ENCODE peak calls at places on chromosomes 11 and 22, in eight cellular contexts. One of them, this sample, is unnamed.

GRCh38 chr22:35330258-35330861 is 30.7 kb downstream of the TOM1 start:
- DNase-seq in GM23338: no peak
- DNase-seq in lower lobe of right lung: peak; percentile 87
- DNase-seq in thoracic aorta: no peak
- DNase-seq in prostate gland: peak; percentile 60
- DNase-seq in fibroblast of mammary gland: peak; percentile 92
- DNase-seq in HFF-Myc: peak; percentile 67
- DNase-seq in psoas muscle: peak; percentile 92
- DNase-seq in this sample: peak; percentile 20

GRCh38 chr11:24574461-24574860 is 77.6 kb downstream of the LUZP2 start:
- DNase-seq in thoracic aorta: no peak
- DNase-seq in psoas muscle: no peak
- DNase-seq in prostate gland: no peak
- DNase-seq in HFF-Myc: no peak
- DNase-seq in GM23338: no peak
- DNase-seq in lower lobe of right lung: no peak
- DNase-seq in fibroblast of mammary gland: no peak
- DNase-seq in this sample: no peak

GRCh38 chr11:32884023-32884422 is 8.6 kb upstream of the QSER1 start:
- DNase-seq in lower lobe of right lung: no peak
- DNase-seq in psoas muscle: no peak
- DNase-seq in thoracic aorta: no peak
- DNase-seq in fibroblast of mammary gland: no peak
- DNase-seq in prostate gland: no peak
- DNase-seq in GM23338: no peak
- DNase-seq in HFF-Myc: no peak
- DNase-seq in this sample: no peak

GRCh38 chr11:6321961-6322362 is 1.7 kb upstream of the CAVIN3 start:
- DNase-seq in thoracic aorta: no peak
- DNase-seq in lower lobe of right lung: no peak
- DNase-seq in HFF-Myc: no peak
- DNase-seq in fibroblast of mammary gland: peak; percentile 78
- DNase-seq in prostate gland: no peak
- DNase-seq in GM23338: peak; percentile 18
- DNase-seq in psoas muscle: no peak
- DNase-seq in this sample: no peak

GRCh38 chr11:67279589-67280340 is 9.3 kb upstream of the ANKRD13D start:
- DNase-seq in thoracic aorta: no peak
- DNase-seq in prostate gland: no peak
- DNase-seq in lower lobe of right lung: peak; percentile 29
- DNase-seq in HFF-Myc: no peak
- DNase-seq in psoas muscle: peak; percentile 43
- DNase-seq in GM23338: no peak
- DNase-seq in fibroblast of mammary gland: no peak
- DNase-seq in this sample: no peak

GRCh38 chr22:20469110-20469855 is 26.3 kb downstream of the KLHL22 start:
- DNase-seq in fibroblast of mammary gland: no peak
- DNase-seq in prostate gland: no peak
- DNase-seq in HFF-Myc: no peak
- DNase-seq in thoracic aorta: no peak
- DNase-seq in GM23338: no peak
- DNase-seq in psoas muscle: peak; percentile 30
- DNase-seq in lower lobe of right lung: no peak
- DNase-seq in this sample: no peak

GRCh38 chr11:46381836-46382643 is 571 bp downstream of the MDK start:
- DNase-seq in prostate gland: no peak
- DNase-seq in GM23338: peak; percentile 63
- DNase-seq in psoas muscle: peak; percentile 53
- DNase-seq in lower lobe of right lung: no peak
- DNase-seq in fibroblast of mammary gland: no peak
- DNase-seq in HFF-Myc: no peak
- DNase-seq in thoracic aorta: no peak
- DNase-seq in this sample: no peak

GRCh38 chr22:49329636-49330035 is 498.0 kb downstream of the BRD1 start:
- DNase-seq in prostate gland: no peak
- DNase-seq in lower lobe of right lung: peak; percentile 16
- DNase-seq in thoracic aorta: no peak
- DNase-seq in psoas muscle: peak; percentile 20
- DNase-seq in fibroblast of mammary gland: no peak
- DNase-seq in GM23338: no peak
- DNase-seq in HFF-Myc: no peak
- DNase-seq in this sample: no peak

GRCh38 chr22:38873469-38874411 is 1.7 kb upstream of the CBX6 start:
- DNase-seq in prostate gland: no peak
- DNase-seq in GM23338: no peak
- DNase-seq in psoas muscle: no peak
- DNase-seq in lower lobe of right lung: no peak
- DNase-seq in fibroblast of mammary gland: no peak
- DNase-seq in HFF-Myc: no peak
- DNase-seq in thoracic aorta: no peak
- DNase-seq in this sample: no peak

GRCh38 chr11:93444671-93445073 is 98.5 kb downstream of the SMCO4 start:
- DNase-seq in fibroblast of mammary gland: peak; percentile 19
- DNase-seq in thoracic aorta: no peak
- DNase-seq in HFF-Myc: no peak
- DNase-seq in psoas muscle: no peak
- DNase-seq in prostate gland: no peak
- DNase-seq in lower lobe of right lung: no peak
- DNase-seq in GM23338: peak; percentile 88
- DNase-seq in this sample: peak; percentile 19

GRCh38 chr11:115081972-115082371 is 403.6 kb downstream of the NXPE2 start:
- DNase-seq in prostate gland: no peak
- DNase-seq in HFF-Myc: no peak
- DNase-seq in fibroblast of mammary gland: no peak
- DNase-seq in GM23338: no peak
- DNase-seq in lower lobe of right lung: no peak
- DNase-seq in thoracic aorta: no peak
- DNase-seq in psoas muscle: peak; percentile 63
- DNase-seq in this sample: no peak

GRCh38 chr22:17748555-17749353 is 25.5 kb downstream of the BID start:
- DNase-seq in HFF-Myc: no peak
- DNase-seq in thoracic aorta: no peak
- DNase-seq in GM23338: peak; percentile 91
- DNase-seq in fibroblast of mammary gland: no peak
- DNase-seq in prostate gland: no peak
- DNase-seq in psoas muscle: no peak
- DNase-seq in lower lobe of right lung: no peak
- DNase-seq in this sample: no peak

GRCh38 chr22:31627223-31627731 is 34.7 kb downstream of the PISD start:
- DNase-seq in HFF-Myc: no peak
- DNase-seq in thoracic aorta: no peak
- DNase-seq in fibroblast of mammary gland: no peak
- DNase-seq in psoas muscle: no peak
- DNase-seq in prostate gland: no peak
- DNase-seq in GM23338: no peak
- DNase-seq in lower lobe of right lung: no peak
- DNase-seq in this sample: no peak

GRCh38 chr22:31629741-31630184 is 32.3 kb downstream of the PISD start:
- DNase-seq in psoas muscle: no peak
- DNase-seq in lower lobe of right lung: no peak
- DNase-seq in HFF-Myc: no peak
- DNase-seq in prostate gland: no peak
- DNase-seq in GM23338: peak; percentile 21
- DNase-seq in fibroblast of mammary gland: no peak
- DNase-seq in thoracic aorta: no peak
- DNase-seq in this sample: no peak

GRCh38 chr22:31628362-31628761 is 33.7 kb downstream of the PISD start:
- DNase-seq in HFF-Myc: no peak
- DNase-seq in GM23338: no peak
- DNase-seq in prostate gland: no peak
- DNase-seq in thoracic aorta: no peak
- DNase-seq in psoas muscle: no peak
- DNase-seq in lower lobe of right lung: peak; percentile 4
- DNase-seq in fibroblast of mammary gland: no peak
- DNase-seq in this sample: no peak

GRCh38 chr22:31630331-31631329 is 31.4 kb downstream of the PISD start:
- DNase-seq in fibroblast of mammary gland: peak; percentile 70
- DNase-seq in GM23338: peak; percentile 95
- DNase-seq in psoas muscle: peak; percentile 87
- DNase-seq in lower lobe of right lung: peak; percentile 93
- DNase-seq in HFF-Myc: no peak
- DNase-seq in thoracic aorta: peak; percentile 59
- DNase-seq in prostate gland: peak; percentile 43
- DNase-seq in this sample: no peak

DNA sequence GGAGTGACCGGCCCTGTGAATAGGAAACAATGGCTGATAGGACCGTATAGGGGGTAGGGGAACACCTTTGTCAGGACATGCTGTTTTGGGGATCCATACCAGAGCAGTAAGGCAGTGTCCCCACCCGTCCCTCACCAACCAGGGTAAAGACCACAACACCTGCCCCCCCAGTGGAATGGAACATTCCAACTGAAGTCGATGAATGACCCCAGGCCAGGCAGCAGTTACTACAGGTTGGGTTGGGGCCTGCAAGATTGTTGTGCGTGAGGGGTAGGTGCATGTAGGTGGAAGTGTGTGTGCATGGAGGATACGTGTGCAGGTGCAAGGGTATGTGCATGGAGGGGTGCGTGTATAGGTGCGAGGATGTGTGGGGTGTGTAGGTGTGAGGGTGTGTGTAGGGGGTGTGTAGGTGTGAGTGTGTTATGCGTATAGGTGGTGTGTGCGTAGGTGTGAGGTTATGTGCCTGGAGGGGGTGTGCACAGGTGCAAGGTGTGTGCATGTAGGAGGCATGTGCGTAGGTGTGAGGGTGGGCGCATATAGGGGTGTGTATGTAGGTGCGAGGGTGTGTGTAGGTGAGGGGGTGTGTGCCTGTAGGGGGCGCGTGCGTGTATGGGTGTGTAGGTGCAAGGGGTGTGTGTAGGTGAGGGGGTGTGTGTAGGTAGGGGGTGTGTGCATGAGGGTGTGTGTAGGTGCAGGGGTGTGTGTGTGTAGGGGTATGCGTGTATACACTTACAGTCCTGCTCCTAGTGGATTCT is 32.9 kb downstream of the PISD start:
- DNase-seq in thoracic aorta: no peak
- DNase-seq in lower lobe of right lung: peak; percentile 20
- DNase-seq in psoas muscle: no peak
- DNase-seq in HFF-Myc: no peak
- DNase-seq in prostate gland: no peak
- DNase-seq in fibroblast of mammary gland: no peak
- DNase-seq in GM23338: no peak
- DNase-seq in this sample: no peak
- H3K4me3 ChIP-seq in thoracic aorta: peak overlapping the region; percentile 95
- H3K4me3 ChIP-seq in lower lobe of right lung: peak overlapping the region; percentile 75
- H3K4me3 ChIP-seq in psoas muscle: no peak overlapping the region
- H3K4me3 ChIP-seq in HFF-Myc: peak overlapping the region; percentile 75
- H3K4me3 ChIP-seq in prostate gland: no peak overlapping the region
- H3K4me3 ChIP-seq in fibroblast of mammary gland: peak overlapping the region; percentile 78
- H3K4me3 ChIP-seq in GM23338: no peak overlapping the region
- H3K4me3 ChIP-seq in this sample: peak overlapping the region; percentile 88

GRCh38 chr11:12102588-12103410 is 7.6 kb upstream of the MICAL2 start:
- DNase-seq in HFF-Myc: no peak
- DNase-seq in prostate gland: no peak
- DNase-seq in thoracic aorta: no peak
- DNase-seq in GM23338: peak; percentile 44
- DNase-seq in fibroblast of mammary gland: no peak
- DNase-seq in lower lobe of right lung: no peak
- DNase-seq in psoas muscle: no peak
- DNase-seq in this sample: no peak
- TF ChIP-seq CTCF in HFF-Myc: no peak
- TF ChIP-seq CTCF in prostate gland: no peak
- TF ChIP-seq CTCF in thoracic aorta: no peak
- TF ChIP-seq CTCF in GM23338: peak; percentile 18
- TF ChIP-seq CTCF in fibroblast of mammary gland: peak; percentile 14
- TF ChIP-seq CTCF in lower lobe of right lung: no peak
- TF ChIP-seq CTCF in psoas muscle: no peak
- TF ChIP-seq CTCF in this sample: peak; percentile 5

GRCh38 chr11:130403967-130404366 is 24.4 kb downstream of the ADAMTS8 start:
- DNase-seq in fibroblast of mammary gland: no peak
- DNase-seq in GM23338: peak; percentile 96
- DNase-seq in prostate gland: no peak
- DNase-seq in lower lobe of right lung: no peak
- DNase-seq in HFF-Myc: no peak
- DNase-seq in thoracic aorta: no peak
- DNase-seq in psoas muscle: no peak
- DNase-seq in this sample: no peak

GRCh38 chr11:130403301-130403804 is 25.1 kb downstream of the ADAMTS8 start:
- DNase-seq in fibroblast of mammary gland: peak; percentile 97
- DNase-seq in thoracic aorta: peak; percentile 63
- DNase-seq in GM23338: peak; percentile 51
- DNase-seq in HFF-Myc: no peak
- DNase-seq in prostate gland: no peak
- DNase-seq in psoas muscle: peak; percentile 62
- DNase-seq in lower lobe of right lung: no peak
- DNase-seq in this sample: peak; percentile 81

GRCh38 chr11:130397780-130398179 is 30.6 kb downstream of the ADAMTS8 start:
- DNase-seq in HFF-Myc: no peak
- DNase-seq in thoracic aorta: no peak
- DNase-seq in fibroblast of mammary gland: no peak
- DNase-seq in GM23338: no peak
- DNase-seq in prostate gland: no peak
- DNase-seq in lower lobe of right lung: no peak
- DNase-seq in psoas muscle: no peak
- DNase-seq in this sample: no peak

GRCh38 chr11:130399196-130399595 is 29.2 kb downstream of the ADAMTS8 start:
- DNase-seq in prostate gland: no peak
- DNase-seq in GM23338: no peak
- DNase-seq in fibroblast of mammary gland: no peak
- DNase-seq in lower lobe of right lung: no peak
- DNase-seq in HFF-Myc: no peak
- DNase-seq in thoracic aorta: no peak
- DNase-seq in psoas muscle: no peak
- DNase-seq in this sample: no peak

DNA sequence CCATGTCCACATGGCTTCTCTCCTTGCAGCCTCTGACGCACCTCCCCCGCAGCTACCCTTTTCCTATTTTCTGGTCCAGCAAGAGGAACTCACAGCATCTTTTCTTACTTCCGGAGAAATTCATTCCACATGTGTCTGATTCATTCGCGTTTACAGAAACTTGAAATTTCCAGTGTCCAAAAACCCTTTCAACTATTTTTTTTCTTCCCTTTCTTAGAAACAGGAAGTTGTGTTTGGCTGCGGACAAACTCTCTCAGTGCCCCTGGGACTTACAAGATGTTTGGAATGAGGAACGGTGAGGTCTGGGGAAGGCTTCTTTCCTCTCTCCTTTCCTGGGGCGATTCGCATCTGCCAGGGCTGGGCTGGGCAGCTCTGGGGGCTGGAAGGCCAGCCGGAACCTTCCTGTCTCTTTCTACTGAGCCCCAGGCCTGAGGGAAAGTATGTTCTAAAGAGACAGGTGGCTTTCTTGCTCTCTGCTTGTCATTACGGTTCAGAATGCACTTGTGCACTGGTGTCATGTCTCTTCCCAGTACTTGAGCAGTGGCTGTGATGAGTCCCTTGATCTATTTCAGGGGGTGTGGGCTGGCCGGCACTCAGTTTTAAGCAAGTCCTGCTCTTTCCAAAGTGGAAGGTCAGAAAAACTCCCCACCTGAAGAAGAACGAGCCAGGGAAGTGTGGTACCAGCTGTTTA is 27.5 kb downstream of the ADAMTS8 start:
- DNase-seq in prostate gland: no peak
- DNase-seq in lower lobe of right lung: no peak
- DNase-seq in thoracic aorta: no peak
- DNase-seq in psoas muscle: no peak
- DNase-seq in fibroblast of mammary gland: peak; percentile 95
- DNase-seq in HFF-Myc: no peak
- DNase-seq in GM23338: no peak
- DNase-seq in this sample: peak; percentile 33
- H3K4me3 ChIP-seq in prostate gland: no peak overlapping the region
- H3K4me3 ChIP-seq in lower lobe of right lung: no peak overlapping the region
- H3K4me3 ChIP-seq in thoracic aorta: peak overlapping the region; percentile 0
- H3K4me3 ChIP-seq in psoas muscle: no peak overlapping the region
- H3K4me3 ChIP-seq in fibroblast of mammary gland: no peak overlapping the region
- H3K4me3 ChIP-seq in HFF-Myc: no peak overlapping the region
- H3K4me3 ChIP-seq in GM23338: no peak overlapping the region
- H3K4me3 ChIP-seq in this sample: no peak overlapping the region

GRCh38 chr11:123434262-123434661 is 4.2 kb downstream of the GRAMD1B start:
- DNase-seq in psoas muscle: no peak
- DNase-seq in thoracic aorta: no peak
- DNase-seq in GM23338: peak; percentile 78
- DNase-seq in prostate gland: no peak
- DNase-seq in lower lobe of right lung: no peak
- DNase-seq in HFF-Myc: no peak
- DNase-seq in fibroblast of mammary gland: peak; percentile 28
- DNase-seq in this sample: no peak
- TF ChIP-seq CTCF in psoas muscle: no peak
- TF ChIP-seq CTCF in thoracic aorta: no peak
- TF ChIP-seq CTCF in GM23338: peak; percentile 65
- TF ChIP-seq CTCF in prostate gland: no peak
- TF ChIP-seq CTCF in lower lobe of right lung: no peak
- TF ChIP-seq CTCF in HFF-Myc: peak; percentile 18
- TF ChIP-seq CTCF in fibroblast of mammary gland: peak; percentile 12
- TF ChIP-seq CTCF in this sample: peak; percentile 25